ENCODE peak calls at places on chromosomes 13 and 19, in four cellular contexts. J is heart left ventricle, F is HFFc6, O is GM10248. A is an unnamed sample.
A peak's percentile ranks its signal among the peaks of the same experiment; 100 is the strongest.

GRCh38 chr13:79935121-79935520 is 405.8 kb downstream of the SPRY2 start:
- DNase-seq in J (no peak), F (peak; percentile 33), O (no peak), A (peak; percentile 57)

GRCh38 chr19:7507884-7508283 is 8.0 kb upstream of the ZNF358 start:
- DNase-seq in J (peak; percentile 85), F (peak; percentile 87), O (no peak), A (peak; percentile 73)

GRCh38 chr19:55703790-55704215 is 28.8 kb downstream of the EPN1 start:
- DNase-seq in J (no peak), F (no peak), O (peak; percentile 42), A (peak; percentile 9)

GRCh38 chr13:96090240-96091101 is 564 bp downstream of the HS6ST3 start:
- DNase-seq in J (no peak), F (no peak), O (peak; percentile 44), A (peak; percentile 5)

GRCh38 chr19:51808333-51808986 is 13.5 kb downstream of the FPR3 start:
- DNase-seq in J (no peak), F (peak; percentile 63), O (no peak), A (peak; percentile 74)

GRCh38 chr13:46057251-46058015 is 4.9 kb upstream of the ZC3H13 start:
- DNase-seq in J (no peak), F (peak; percentile 25), O (no peak), A (peak; percentile 75)

GRCh38 chr13:113192902-113193301 is 15.6 kb downstream of the PCID2 start:
- DNase-seq in J (no peak), F (peak; percentile 81), O (no peak), A (peak; percentile 77)

GRCh38 chr19:8004723-8005513 is 523 bp downstream of the ELAVL1 start:
- DNase-seq in J (no peak), F (peak; percentile 8), O (no peak), A (peak; percentile 27)

GRCh38 chr19:19185853-19186728 is 5.9 kb downstream of the BORCS8 start:
- DNase-seq in J (no peak), F (peak; percentile 31), O (no peak), A (peak; percentile 16)

GRCh38 chr19:45255611-45256157 is 4.6 kb downstream of the MARK4 start:
- DNase-seq in J (no peak), F (no peak), O (no peak), A (no peak)

GRCh38 chr19:45253396-45254027 is 2.4 kb downstream of the MARK4 start:
- DNase-seq in J (no peak), F (peak; percentile 16), O (no peak), A (peak; percentile 30)

GRCh38 chr19:45256836-45257235 is 5.8 kb downstream of the MARK4 start:
- DNase-seq in J (no peak), F (no peak), O (no peak), A (no peak)

GRCh38 chr19:45251452-45252354 is 632 bp downstream of the MARK4 start:
- DNase-seq in J (peak; percentile 40), F (no peak), O (peak; percentile 70), A (peak; percentile 21)

DNA sequence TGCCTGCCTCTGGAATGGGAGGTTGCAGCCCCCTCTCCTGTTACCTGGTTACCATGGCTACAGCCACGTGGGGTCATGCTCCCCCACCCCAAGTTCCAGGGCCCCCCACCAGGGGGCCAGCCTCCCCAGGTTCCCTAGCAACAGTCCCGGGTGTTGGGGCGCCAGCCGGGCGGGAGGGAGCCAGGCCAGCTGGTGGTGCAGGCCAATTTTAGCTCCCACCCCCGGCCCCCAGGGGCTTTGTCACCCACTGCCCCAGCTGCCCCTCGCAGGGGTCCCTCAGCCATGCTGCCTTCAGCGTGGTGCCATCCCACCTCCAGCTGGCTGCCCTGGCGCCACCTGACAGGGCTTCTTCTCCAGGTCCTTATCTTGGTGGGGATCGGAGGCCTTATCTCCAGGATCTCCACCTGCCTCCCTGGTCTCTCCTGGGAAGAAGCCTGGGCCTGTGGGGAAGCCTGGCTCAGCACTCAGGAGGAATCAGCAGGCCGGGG is 3.0 kb downstream of the MARK4 start:
- DNase-seq in J (no peak), F (no peak), O (no peak), A (no peak)
- TF ChIP-seq CTCF in J (no peak), F (peak; percentile 71), O (no peak), A (peak; percentile 16)

DNA sequence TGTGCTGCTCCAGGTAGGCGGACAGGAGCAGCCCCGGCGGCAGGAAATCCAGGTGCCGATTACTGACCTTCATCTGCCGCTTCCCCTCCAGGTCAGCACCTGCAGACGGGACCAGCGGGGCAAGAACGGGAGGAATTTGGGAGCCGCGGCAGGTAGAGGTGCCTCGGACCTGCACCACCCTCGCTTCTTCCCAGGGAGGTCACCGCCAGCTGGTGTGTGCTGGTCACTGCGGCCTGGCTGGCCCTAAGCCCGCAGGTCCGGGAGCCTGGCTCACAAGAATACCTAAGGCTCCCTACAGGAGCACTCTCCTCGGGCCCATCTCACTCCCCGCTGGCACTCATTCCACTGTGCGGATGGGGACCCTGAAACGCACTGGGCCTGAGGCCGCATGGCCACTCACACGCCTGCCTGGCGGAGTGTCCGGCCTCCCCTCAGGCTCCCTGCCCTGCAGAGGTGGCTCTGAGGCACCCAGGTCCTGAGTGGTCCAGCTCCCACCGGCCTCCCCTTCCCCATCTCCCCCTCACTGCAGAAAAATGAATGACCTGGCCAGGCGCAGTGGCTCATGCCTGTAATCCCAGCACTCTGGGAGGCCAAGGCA is 4.3 kb downstream of the RNU6-9 start:
- DNase-seq in J (no peak), F (no peak), O (no peak), A (no peak)
- TF ChIP-seq CTCF in J (no peak), F (peak; percentile 49), O (no peak), A (no peak)

GRCh38 chr13:22253107-22253506 is 582.2 kb downstream of the FGF9 start:
- DNase-seq in J (no peak), F (no peak), O (no peak), A (no peak)

GRCh38 chr13:22252281-22252830 is 581.5 kb downstream of the FGF9 start:
- DNase-seq in J (no peak), F (no peak), O (no peak), A (no peak)

GRCh38 chr13:22256111-22256639 is 585.3 kb downstream of the FGF9 start:
- DNase-seq in J (no peak), F (no peak), O (no peak), A (no peak)
- TF ChIP-seq CTCF in J (no peak), F (peak; percentile 24), O (no peak), A (peak; percentile 7)

DNA sequence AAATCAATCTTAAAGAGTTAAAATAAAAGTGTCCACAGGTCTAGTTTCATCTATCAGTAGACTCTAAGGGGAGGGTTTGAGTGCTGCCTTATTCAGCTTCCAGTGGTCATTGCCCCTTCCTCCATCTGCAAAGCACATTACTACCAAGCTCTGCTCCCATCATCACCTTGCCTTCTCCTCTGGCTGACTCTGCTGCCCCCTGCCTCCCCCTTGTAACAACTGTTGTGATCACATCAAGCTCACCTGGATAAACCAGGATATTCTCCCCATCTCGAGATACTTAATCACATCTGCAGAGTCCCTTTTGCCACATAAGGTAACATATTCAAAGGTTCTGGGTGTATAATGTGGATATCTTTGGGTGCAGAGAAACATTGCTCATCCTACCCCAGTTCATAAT is 43.3 kb upstream of the GPC6 start:
- DNase-seq in J (no peak), F (no peak), O (no peak), A (no peak)
- TF ChIP-seq CTCF in J (no peak), F (no peak), O (no peak), A (no peak)

GRCh38 chr13:73997964-73998363 is 136.2 kb downstream of the KLF12 start:
- DNase-seq in J (no peak), F (no peak), O (no peak), A (no peak)

GRCh38 chr13:73996569-73996968 is 137.6 kb downstream of the KLF12 start:
- DNase-seq in J (no peak), F (no peak), O (no peak), A (no peak)

GRCh38 chr13:73995752-73996151 is 138.5 kb downstream of the KLF12 start:
- DNase-seq in J (no peak), F (no peak), O (no peak), A (no peak)

GRCh38 chr13:74000906-74001305 is 133.3 kb downstream of the KLF12 start:
- DNase-seq in J (no peak), F (no peak), O (no peak), A (peak; percentile 60)

DNA sequence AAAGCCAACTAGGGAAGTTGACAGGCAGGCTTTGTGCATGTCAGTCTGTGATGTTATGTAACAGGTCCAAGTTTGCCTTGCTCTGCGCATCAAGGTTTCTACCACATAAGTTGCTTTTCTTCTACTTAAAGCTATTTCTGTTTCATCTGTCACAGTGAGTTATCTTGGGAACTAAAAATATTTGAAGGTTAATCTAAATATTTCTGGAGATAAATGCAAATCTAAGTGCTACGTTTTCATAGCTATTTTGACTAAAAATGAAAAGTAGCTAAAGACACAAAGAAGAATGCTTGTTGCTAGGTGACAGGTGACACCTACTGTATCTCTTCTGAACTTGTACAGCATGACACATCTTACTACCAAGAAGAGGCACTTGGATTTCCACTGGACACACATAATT is 135.6 kb downstream of the KLF12 start:
- DNase-seq in J (no peak), F (no peak), O (peak; percentile 25), A (no peak)
- TF ChIP-seq CTCF in J (no peak), F (no peak), O (no peak), A (no peak)

DNA sequence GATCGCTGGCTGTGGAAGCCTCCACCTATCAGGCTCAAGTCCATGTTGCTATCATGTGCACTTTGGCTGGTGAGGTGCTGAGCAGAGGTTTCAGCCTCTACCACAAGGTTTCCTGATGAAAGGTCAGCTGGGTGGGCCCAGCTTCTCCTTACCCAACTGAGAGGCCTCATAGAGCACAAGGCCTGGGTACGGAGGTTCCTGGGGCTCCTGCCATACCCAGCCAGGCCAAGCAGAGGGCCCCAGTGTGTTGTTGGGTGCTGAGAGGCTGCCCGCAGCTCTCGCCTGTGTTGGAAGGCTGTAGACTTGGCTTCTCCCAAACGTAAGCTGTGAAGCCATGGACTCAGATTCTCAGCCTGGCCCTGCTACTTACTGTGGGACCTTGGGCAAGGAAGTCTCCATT is 28.2 kb downstream of the ACTN4 start:
- DNase-seq in J (no peak), F (no peak), O (no peak), A (no peak)
- TF ChIP-seq CTCF in J (no peak), F (no peak), O (no peak), A (peak; percentile 27)

A was measured in AG10803.